ENCODE peak calls at places on chromosomes 11 and 22, in five cellular contexts. One of them, this sample, is unnamed.

GRCh38 chr22:17402304-17402703 is 33.0 kb downstream of the CECR2 start:
- DNase-seq in HepG2: no peak
- DNase-seq in H1: no peak
- DNase-seq in GM12878: no peak
- DNase-seq in K562: no peak
- DNase-seq in this sample: no peak

GRCh38 chr11:93984205-93984586 is 37.0 kb upstream of the HEPHL1 start:
- DNase-seq in HepG2: no peak
- DNase-seq in H1: no peak
- DNase-seq in GM12878: no peak
- DNase-seq in K562: no peak
- DNase-seq in this sample: no peak

GRCh38 chr11:47523491-47524199 is 29.3 kb downstream of the CELF1 start:
- DNase-seq in HepG2: peak
- DNase-seq in H1: no peak
- DNase-seq in GM12878: no peak
- DNase-seq in K562: peak
- DNase-seq in this sample: peak

GRCh38 chr11:19742595-19743292 is 30.1 kb downstream of the NAV2 start:
- DNase-seq in HepG2: peak
- DNase-seq in H1: peak
- DNase-seq in GM12878: no peak
- DNase-seq in K562: peak
- DNase-seq in this sample: peak

GRCh38 chr22:20531404-20532181 is 24.2 kb downstream of the MED15 start:
- DNase-seq in HepG2: peak
- DNase-seq in H1: no peak
- DNase-seq in GM12878: no peak
- DNase-seq in K562: peak
- DNase-seq in this sample: peak

GRCh38 chr22:36423461-36424404 is 36.0 kb upstream of the MYH9 start:
- DNase-seq in HepG2: no peak
- DNase-seq in H1: no peak
- DNase-seq in GM12878: no peak
- DNase-seq in K562: peak
- DNase-seq in this sample: no peak

GRCh38 chr11:117855452-117855851 is 21.0 kb downstream of the FXYD6 start:
- DNase-seq in HepG2: no peak
- DNase-seq in H1: no peak
- DNase-seq in GM12878: no peak
- DNase-seq in K562: no peak
- DNase-seq in this sample: no peak

GRCh38 chr11:74282863-74283484 is 28.5 kb downstream of the P4HA3 start:
- DNase-seq in HepG2: no peak
- DNase-seq in H1: no peak
- DNase-seq in GM12878: no peak
- DNase-seq in K562: no peak
- DNase-seq in this sample: peak

GRCh38 chr11:120273432-120273831 is 33.5 kb downstream of the POU2F3 start:
- DNase-seq in HepG2: no peak
- DNase-seq in H1: no peak
- DNase-seq in GM12878: no peak
- DNase-seq in K562: no peak
- DNase-seq in this sample: no peak

GRCh38 chr11:123526027-123526805 is 96.1 kb downstream of the GRAMD1B start:
- DNase-seq in HepG2: no peak
- DNase-seq in H1: no peak
- DNase-seq in GM12878: no peak
- DNase-seq in K562: no peak
- DNase-seq in this sample: no peak

GRCh38 chr22:49672013-49672516 is 155.6 kb downstream of the BRD1 start:
- DNase-seq in HepG2: no peak
- DNase-seq in H1: no peak
- DNase-seq in GM12878: no peak
- DNase-seq in K562: no peak
- DNase-seq in this sample: no peak

GRCh38 chr11:73252577-73253191 is 19.5 kb upstream of the P2RY6 start:
- DNase-seq in HepG2: no peak
- DNase-seq in H1: no peak
- DNase-seq in GM12878: no peak
- DNase-seq in K562: peak
- DNase-seq in this sample: no peak

GRCh38 chr11:121643530-121644512 is 191.1 kb upstream of the SORL1-AS1 start:
- DNase-seq in HepG2: no peak
- DNase-seq in H1: no peak
- DNase-seq in GM12878: no peak
- DNase-seq in K562: peak
- DNase-seq in this sample: no peak

GRCh38 chr22:45336971-45337431 is 27.3 kb downstream of the FAM118A start:
- DNase-seq in HepG2: no peak
- DNase-seq in H1: no peak
- DNase-seq in GM12878: no peak
- DNase-seq in K562: no peak
- DNase-seq in this sample: no peak

GRCh38 chr11:10208045-10208674 is 85.9 kb downstream of the SBF2 start:
- DNase-seq in HepG2: peak
- DNase-seq in H1: no peak
- DNase-seq in GM12878: peak
- DNase-seq in K562: peak
- DNase-seq in this sample: peak

GRCh38 chr22:26461188-26461810 is 22.3 kb downstream of the HPS4 start:
- DNase-seq in HepG2: peak
- DNase-seq in H1: peak
- DNase-seq in GM12878: no peak
- DNase-seq in K562: peak
- DNase-seq in this sample: peak

GRCh38 chr22:27278986-27279385 is 522.6 kb downstream of the MN1 start:
- DNase-seq in HepG2: no peak
- DNase-seq in H1: no peak
- DNase-seq in GM12878: no peak
- DNase-seq in K562: no peak
- DNase-seq in this sample: no peak

GRCh38 chr22:20111045-20111688 is 4.7 kb upstream of the RANBP1 start:
- DNase-seq in HepG2: peak
- DNase-seq in H1: no peak
- DNase-seq in GM12878: no peak
- DNase-seq in K562: peak
- DNase-seq in this sample: peak

GRCh38 chr22:33823552-33823951 is 96.7 kb downstream of the LARGE1 start:
- DNase-seq in HepG2: peak
- DNase-seq in H1: no peak
- DNase-seq in GM12878: no peak
- DNase-seq in K562: no peak
- DNase-seq in this sample: peak

GRCh38 chr11:130580372-130580771 is 131.9 kb downstream of the ADAMTS15 start:
- DNase-seq in HepG2: no peak
- DNase-seq in H1: no peak
- DNase-seq in GM12878: no peak
- DNase-seq in K562: no peak
- DNase-seq in this sample: peak
- TF ChIP-seq HDAC2 in HepG2: no peak
- TF ChIP-seq HDAC2 in H1: no peak
- TF ChIP-seq HDAC2 in GM12878: no peak
- TF ChIP-seq HDAC2 in K562: no peak
- TF ChIP-seq HDAC2 in this sample: no peak

DNA sequence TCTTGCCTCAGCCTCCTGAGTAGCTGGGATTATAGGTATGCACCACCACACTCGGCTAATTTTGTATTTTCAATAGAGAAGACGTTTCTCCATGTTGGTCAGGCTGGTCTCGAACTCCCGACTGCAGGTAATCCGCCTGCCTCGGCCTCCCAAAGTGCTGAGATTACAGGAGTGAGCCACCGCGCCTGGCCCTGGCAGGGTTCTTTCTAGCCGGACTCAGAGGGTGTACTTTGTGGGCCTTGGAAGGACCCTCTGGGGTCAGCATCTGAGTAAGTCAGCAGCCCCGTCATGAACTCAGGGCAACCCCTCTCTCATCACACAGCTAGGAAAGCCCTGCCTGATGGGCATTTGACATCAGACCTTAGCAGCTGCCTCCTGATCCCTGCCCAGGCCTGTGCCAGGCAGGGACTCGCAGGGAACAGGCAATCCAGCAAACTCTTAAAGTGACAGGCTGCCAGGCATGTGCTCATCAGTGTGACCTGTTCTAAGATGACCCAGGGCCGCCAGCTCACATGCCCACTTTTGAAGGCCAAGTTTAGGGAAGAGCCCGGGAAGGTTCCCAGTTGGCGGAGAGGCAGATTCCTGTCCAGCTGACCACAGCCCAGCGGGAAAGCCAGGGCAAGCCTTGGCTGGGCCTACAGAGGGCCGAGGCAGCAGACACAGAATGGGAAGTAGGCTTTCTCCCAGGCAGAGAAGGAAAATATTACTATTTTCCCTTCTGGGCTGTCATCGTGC is 92.9 kb downstream of the MORC2 start:
- DNase-seq in HepG2: no peak
- DNase-seq in H1: no peak
- DNase-seq in GM12878: no peak
- DNase-seq in K562: no peak
- DNase-seq in this sample: no peak
- TF ChIP-seq HDAC2 in HepG2: no peak
- TF ChIP-seq HDAC2 in H1: no peak
- TF ChIP-seq HDAC2 in GM12878: no peak
- TF ChIP-seq HDAC2 in K562: no peak
- TF ChIP-seq HDAC2 in this sample: no peak

GRCh38 chr11:106326087-106326486 is 248.6 kb downstream of the AASDHPPT start:
- DNase-seq in HepG2: no peak
- DNase-seq in H1: no peak
- DNase-seq in GM12878: no peak
- DNase-seq in K562: no peak
- DNase-seq in this sample: no peak

GRCh38 chr11:106333678-106334077 is 256.2 kb downstream of the AASDHPPT start:
- DNase-seq in HepG2: no peak
- DNase-seq in H1: no peak
- DNase-seq in GM12878: no peak
- DNase-seq in K562: no peak
- DNase-seq in this sample: no peak

GRCh38 chr11:106329273-106330018 is 252.0 kb downstream of the AASDHPPT start:
- DNase-seq in HepG2: no peak
- DNase-seq in H1: no peak
- DNase-seq in GM12878: no peak
- DNase-seq in K562: no peak
- DNase-seq in this sample: no peak

GRCh38 chr11:106327134-106327533 is 249.7 kb downstream of the AASDHPPT start:
- DNase-seq in HepG2: no peak
- DNase-seq in H1: peak
- DNase-seq in GM12878: no peak
- DNase-seq in K562: no peak
- DNase-seq in this sample: no peak

DNA sequence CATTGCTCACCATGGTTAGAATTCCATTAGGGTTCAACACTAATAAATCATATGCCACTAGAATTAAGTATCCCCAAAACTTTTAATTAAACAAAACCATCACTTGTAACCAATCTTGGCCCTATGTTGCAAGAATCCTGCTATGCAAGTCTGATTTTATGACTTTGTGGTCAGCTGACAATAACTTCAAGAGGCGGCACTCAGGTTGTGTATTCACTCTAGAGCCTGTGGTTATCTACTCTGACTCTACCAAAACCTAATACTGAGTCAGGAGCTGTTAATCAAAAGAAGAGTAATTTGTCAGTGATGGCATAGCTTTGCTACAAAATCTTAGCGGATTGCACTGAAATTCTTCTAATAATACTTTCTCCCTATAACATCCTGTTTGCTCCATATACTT is 253.7 kb downstream of the AASDHPPT start:
- DNase-seq in HepG2: no peak
- DNase-seq in H1: no peak
- DNase-seq in GM12878: no peak
- DNase-seq in K562: no peak
- DNase-seq in this sample: no peak
- TF ChIP-seq HDAC2 in HepG2: no peak
- TF ChIP-seq HDAC2 in H1: no peak
- TF ChIP-seq HDAC2 in GM12878: no peak
- TF ChIP-seq HDAC2 in K562: no peak
- TF ChIP-seq HDAC2 in this sample: no peak

GRCh38 chr22:42366815-42367581 is 65.2 kb downstream of the NFAM1 start:
- DNase-seq in HepG2: no peak
- DNase-seq in H1: no peak
- DNase-seq in GM12878: no peak
- DNase-seq in K562: no peak
- DNase-seq in this sample: no peak
- TF ChIP-seq HDAC2 in HepG2: no peak
- TF ChIP-seq HDAC2 in H1: no peak
- TF ChIP-seq HDAC2 in GM12878: no peak
- TF ChIP-seq HDAC2 in K562: no peak
- TF ChIP-seq HDAC2 in this sample: no peak

GRCh38 chr11:21654091-21654490 is 538.8 kb upstream of the ANO5 start:
- DNase-seq in HepG2: no peak
- DNase-seq in H1: no peak
- DNase-seq in GM12878: no peak
- DNase-seq in K562: no peak
- DNase-seq in this sample: no peak
- TF ChIP-seq HDAC2 in HepG2: no peak
- TF ChIP-seq HDAC2 in H1: no peak
- TF ChIP-seq HDAC2 in GM12878: no peak
- TF ChIP-seq HDAC2 in K562: no peak
- TF ChIP-seq HDAC2 in this sample: no peak

GRCh38 chr11:867856-868358 is 25.3 kb downstream of the TSPAN4 start:
- DNase-seq in HepG2: no peak
- DNase-seq in H1: no peak
- DNase-seq in GM12878: no peak
- DNase-seq in K562: no peak
- DNase-seq in this sample: no peak

GRCh38 chr11:870127-870413 is 27.4 kb downstream of the TSPAN4 start:
- DNase-seq in HepG2: peak
- DNase-seq in H1: no peak
- DNase-seq in GM12878: no peak
- DNase-seq in K562: no peak
- DNase-seq in this sample: no peak

GRCh38 chr11:869399-870126 is 26.9 kb downstream of the TSPAN4 start:
- DNase-seq in HepG2: no peak
- DNase-seq in H1: no peak
- DNase-seq in GM12878: no peak
- DNase-seq in K562: no peak
- DNase-seq in this sample: no peak

GRCh38 chr11:868394-868793 is 25.7 kb downstream of the TSPAN4 start:
- DNase-seq in HepG2: no peak
- DNase-seq in H1: no peak
- DNase-seq in GM12878: no peak
- DNase-seq in K562: no peak
- DNase-seq in this sample: no peak

GRCh38 chr11:868802-869201 is 26.1 kb downstream of the TSPAN4 start:
- DNase-seq in HepG2: no peak
- DNase-seq in H1: no peak
- DNase-seq in GM12878: no peak
- DNase-seq in K562: no peak
- DNase-seq in this sample: no peak
- TF ChIP-seq HDAC2 in HepG2: no peak
- TF ChIP-seq HDAC2 in H1: no peak
- TF ChIP-seq HDAC2 in GM12878: no peak
- TF ChIP-seq HDAC2 in K562: no peak
- TF ChIP-seq HDAC2 in this sample: no peak

This sample was measured in A549.